ENCODE peak calls at places on chromosomes 5 and 9, in seven cellular contexts. B, G, O, T, S, H and J are unnamed samples.
A peak's percentile ranks its signal among the peaks of the same experiment; 100 is the strongest.

GRCh38 chr9:101421653-101422065 is 13.9 kb downstream of the ALDOB start:
- DNase-seq in B (no peak), G (no peak), O (no peak), T (no peak), S (no peak), H (no peak), J (no peak)

GRCh38 chr5:151917931-151918330 is 6.7 kb downstream of the GLRA1 start:
- DNase-seq in B (no peak), G (no peak), O (no peak), T (no peak), S (no peak), H (no peak), J (no peak)

GRCh38 chr5:146291421-146292074 is 47.1 kb upstream of the POU4F3 start:
- DNase-seq in B (no peak), G (peak; percentile 47), O (no peak), T (no peak), S (peak; percentile 23), H (peak; percentile 5), J (no peak)

GRCh38 chr5:124888050-124888506 is 141.6 kb upstream of the ZNF608 start:
- DNase-seq in B (no peak), G (no peak), O (no peak), T (no peak), S (no peak), H (no peak), J (no peak)

GRCh38 chr9:130765135-130766030 is 69.7 kb upstream of the ABL1 start:
- DNase-seq in B (no peak), G (peak; percentile 84), O (no peak), T (no peak), S (no peak), H (peak; percentile 33), J (no peak)

GRCh38 chr5:52864884-52865283 is 77.2 kb downstream of the ITGA1 start:
- DNase-seq in B (no peak), G (no peak), O (no peak), T (no peak), S (no peak), H (no peak), J (no peak)

GRCh38 chr5:54867310-54867944 is 118.0 kb downstream of the ESM1 start:
- DNase-seq in B (no peak), G (peak; percentile 70), O (no peak), T (no peak), S (peak; percentile 38), H (no peak), J (no peak)

GRCh38 chr9:38309324-38310195 is 82.9 kb upstream of the ALDH1B1 start:
- DNase-seq in B (no peak), G (no peak), O (no peak), T (no peak), S (no peak), H (no peak), J (no peak)

GRCh38 chr5:141855265-141856029 is 22.8 kb downstream of the PCDH1 start:
- DNase-seq in B (no peak), G (no peak), O (no peak), T (no peak), S (no peak), H (no peak), J (no peak)

GRCh38 chr5:138459311-138459710 is 6.0 kb upstream of the EGR1 start:
- DNase-seq in B (no peak), G (peak; percentile 34), O (no peak), T (no peak), S (no peak), H (peak; percentile 55), J (peak; percentile 92)

GRCh38 chr9:81906656-81907055 is 21.6 kb upstream of the SPATA31D4 start:
- DNase-seq in B (no peak), G (no peak), O (no peak), T (no peak), S (no peak), H (no peak), J (no peak)

GRCh38 chr5:141737485-141737884 is 55.5 kb upstream of the ARAP3 start:
- DNase-seq in B (no peak), G (no peak), O (no peak), T (no peak), S (no peak), H (no peak), J (no peak)

GRCh38 chr5:14263700-14264099 is 120.6 kb downstream of the TRIO start:
- DNase-seq in B (no peak), G (no peak), O (peak; percentile 56), T (no peak), S (no peak), H (no peak), J (no peak)

GRCh38 chr5:153953411-153953810 is 85.3 kb downstream of the FAM114A2 start:
- DNase-seq in B (no peak), G (no peak), O (no peak), T (no peak), S (no peak), H (no peak), J (no peak)

GRCh38 chr9:134525841-134526797 is 115.5 kb upstream of the COL5A1 start:
- DNase-seq in B (peak; percentile 45), G (no peak), O (no peak), T (no peak), S (no peak), H (no peak), J (no peak)

GRCh38 chr9:125551781-125552180 is 155.2 kb downstream of the MAPKAP1 start:
- DNase-seq in B (no peak), G (no peak), O (no peak), T (no peak), S (no peak), H (no peak), J (no peak)

GRCh38 chr9:114462791-114463190 is 42.5 kb downstream of the WHRN start:
- DNase-seq in B (no peak), G (no peak), O (no peak), T (no peak), S (no peak), H (no peak), J (no peak)

GRCh38 chr5:123035950-123036390 is 555 bp downstream of the PPIC start:
- DNase-seq in B (peak; percentile 61), G (peak; percentile 51), O (peak; percentile 44), T (peak; percentile 83), S (peak; percentile 2), H (peak; percentile 18), J (peak; percentile 78)

GRCh38 chr5:129431406-129431805 is 28.7 kb upstream of the ADAMTS19 start:
- DNase-seq in B (no peak), G (no peak), O (no peak), T (no peak), S (no peak), H (no peak), J (no peak)

GRCh38 chr9:133148351-133149129 is 15.2 kb downstream of the GBGT1 start:
- DNase-seq in B (peak; percentile 69), G (peak; percentile 47), O (peak; percentile 38), T (peak; percentile 88), S (no peak), H (peak; percentile 57), J (peak; percentile 93)
- TF ChIP-seq POLR2AphosphoS5 in B (peak; percentile 17), G (no peak), O (no peak), T (no peak), S (no peak), H (no peak), J (peak; percentile 76)

GRCh38 chr9:129111762-129112151 is 542 bp downstream of the PTPA start:
- DNase-seq in B (no peak), G (peak; percentile 62), O (peak; percentile 52), T (no peak), S (no peak), H (no peak), J (no peak)

GRCh38 chr9:129109504-129109903 is 1.1 kb downstream of the CRAT start:
- DNase-seq in B (no peak), G (no peak), O (no peak), T (peak; percentile 86), S (no peak), H (no peak), J (no peak)

GRCh38 chr9:129109952-129110739 is 447 bp downstream of the CRAT start:
- DNase-seq in B (no peak), G (no peak), O (no peak), T (peak; percentile 74), S (no peak), H (peak; percentile 45), J (no peak)

GRCh38 chr9:129110740-129111142 is at the start of gene CRAT:
- DNase-seq in B (peak; percentile 98), G (peak; percentile 91), O (peak; percentile 97), T (peak; percentile 99), S (peak; percentile 86), H (peak; percentile 100), J (peak; percentile 99)

DNA sequence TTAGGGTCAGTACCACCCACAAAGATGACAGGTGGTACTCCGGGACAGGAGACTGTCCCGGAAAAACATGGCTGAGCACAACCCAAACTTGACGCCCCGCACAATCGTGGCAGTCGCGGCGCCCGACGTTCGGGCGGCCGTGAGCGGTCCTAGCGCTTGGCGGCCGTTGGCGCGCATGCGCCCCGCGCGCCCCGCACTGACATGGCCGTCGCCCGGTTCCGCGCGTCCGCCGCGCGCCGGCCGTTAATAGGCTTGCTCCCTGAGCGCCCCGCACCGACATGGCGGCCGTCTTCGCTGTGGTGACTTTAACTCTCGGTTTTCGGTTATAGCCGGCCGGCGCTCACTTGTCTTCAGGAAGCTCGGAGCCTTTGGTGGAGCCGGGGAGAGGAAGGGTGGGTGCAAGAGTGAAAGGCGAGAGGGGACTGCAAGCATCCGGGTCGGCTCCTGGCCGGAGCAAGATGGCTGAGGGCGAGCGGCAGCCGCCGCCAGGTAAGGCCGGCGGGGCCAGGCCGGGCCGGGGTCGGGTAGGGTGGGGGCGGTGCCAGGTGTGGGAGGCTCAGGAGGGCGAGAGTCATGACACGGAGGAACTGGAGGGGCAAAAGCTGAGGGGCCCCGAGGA is at the start of gene PTPA:
- DNase-seq in B (peak; percentile 82), G (peak; percentile 88), O (peak; percentile 68), T (peak; percentile 93), S (peak; percentile 70), H (peak; percentile 91), J (peak; percentile 97)
- TF ChIP-seq POLR2A in B (no peak), G (no peak), O (no peak), T (no peak), S (no peak), H (no peak), J (no peak)

GRCh38 chr9:84255701-84256100 is 84.9 kb downstream of the SLC28A3 start:
- DNase-seq in B (no peak), G (no peak), O (no peak), T (no peak), S (no peak), H (no peak), J (no peak)
- TF ChIP-seq POLR2AphosphoS5 in B (no peak), G (no peak), O (no peak), T (no peak), S (no peak), H (no peak), J (no peak)

DNA sequence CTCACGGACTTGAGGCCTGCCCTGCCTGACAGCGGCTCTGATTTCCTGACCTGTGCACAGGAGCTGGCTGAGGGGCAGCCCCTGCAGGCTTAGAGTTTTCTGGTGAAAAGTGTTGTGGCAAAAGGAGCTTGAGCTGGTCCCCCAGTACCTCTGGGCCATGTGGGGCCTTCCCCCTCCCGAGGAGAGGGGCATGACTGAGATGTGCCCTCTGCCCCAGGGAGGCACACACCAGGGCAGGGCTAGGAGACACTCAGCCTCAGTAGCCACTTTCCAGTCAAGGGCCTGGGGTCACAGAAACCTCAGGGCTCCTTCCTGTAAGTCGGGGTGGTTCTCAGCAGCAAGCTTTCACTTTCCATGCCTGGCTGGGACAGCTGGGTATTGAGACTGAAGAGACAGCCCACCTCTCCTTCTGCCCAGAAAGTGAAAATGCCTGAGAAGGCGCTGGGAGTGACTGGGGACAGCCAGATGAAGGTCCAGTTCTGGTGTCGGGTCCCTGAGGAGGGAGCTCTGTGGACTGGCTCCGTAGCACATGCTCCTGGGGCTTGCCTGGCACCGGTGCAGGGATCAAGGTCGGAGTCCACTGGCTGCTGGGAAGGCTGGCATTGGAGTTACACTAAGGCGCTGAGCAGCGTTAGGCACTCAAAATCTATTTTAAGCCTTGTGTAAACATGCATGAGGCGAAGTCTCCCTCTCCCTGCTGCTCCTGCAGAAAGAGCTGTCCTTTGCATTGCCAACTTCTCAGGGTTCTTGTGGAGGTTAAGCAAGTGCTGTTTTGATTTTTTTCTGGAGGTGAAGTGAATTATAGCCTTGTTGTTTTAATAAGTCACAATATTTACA is 394.9 kb downstream of the GADD45G start:
- DNase-seq in B (no peak), G (no peak), O (peak; percentile 80), T (peak; percentile 88), S (no peak), H (peak; percentile 74), J (peak; percentile 88)
- TF ChIP-seq POLR2A in B (no peak), G (no peak), O (no peak), T (no peak), S (no peak), H (peak; percentile 40), J (no peak)